ENCODE peak calls at places on chromosomes 7 and 10, in nine cellular contexts. J, K, H, A, E, V, P, X and L are unnamed samples.
A peak's percentile ranks its signal among the peaks of the same experiment; 100 is the strongest.

GRCh38 chr10:6121144-6121543 is 32.3 kb downstream of the RBM17 start:
- DNase-seq in E (no peak), P (peak; percentile 28), A (no peak), H (no peak), X (no peak), V (no peak), J (no peak), K (no peak), L (no peak)

GRCh38 chr7:16479587-16479986 is 14.0 kb upstream of the SOSTDC1 start:
- DNase-seq in P (no peak), V (no peak), K (no peak), X (no peak), J (no peak), E (no peak), H (no peak), A (no peak), L (no peak)

GRCh38 chr10:51176976-51177690 is 102.8 kb downstream of the PRKG1 start:
- DNase-seq in H (no peak), A (no peak), E (no peak), X (no peak), K (peak; percentile 63), V (no peak), P (peak; percentile 41), J (no peak), L (no peak)

GRCh38 chr7:153320728-153321127 is 561.2 kb downstream of the ACTR3B start:
- DNase-seq in J (no peak), V (no peak), E (no peak), A (no peak), K (no peak), H (no peak), P (no peak), X (no peak), L (no peak)

GRCh38 chr10:74924251-74924954 is 98.0 kb downstream of the KAT6B start:
- DNase-seq in K (peak; percentile 97), X (peak; percentile 46), P (peak; percentile 96), A (no peak), E (peak; percentile 87), V (no peak), H (no peak), J (no peak), L (no peak)

GRCh38 chr10:26367771-26368170 is 70.4 kb upstream of the APBB1IP start:
- DNase-seq in E (peak; percentile 55), A (peak; percentile 28), X (peak; percentile 77), H (no peak), K (no peak), P (peak; percentile 36), V (peak; percentile 54), J (peak; percentile 68), L (no peak)

GRCh38 chr10:9987197-9987596 is 1030.5 kb upstream of the CELF2 start:
- DNase-seq in J (no peak), A (no peak), E (no peak), K (no peak), H (no peak), X (no peak), P (no peak), V (no peak), L (no peak)

GRCh38 chr10:83539528-83540308 is 599.6 kb upstream of the GHITM start:
- DNase-seq in J (no peak), V (no peak), K (peak; percentile 74), H (no peak), E (no peak), A (peak; percentile 14), P (peak; percentile 28), X (peak; percentile 30), L (peak; percentile 82)

GRCh38 chr7:65251851-65252620 is 121.6 kb upstream of the ZNF92 start:
- DNase-seq in X (peak; percentile 97), K (no peak), J (peak; percentile 67), V (peak; percentile 78), H (peak; percentile 75), P (peak; percentile 40), A (peak; percentile 90), E (no peak), L (peak; percentile 87)

GRCh38 chr7:115449689-115450088 is 527.8 kb downstream of the MDFIC start:
- DNase-seq in X (peak; percentile 41), A (no peak), P (no peak), K (no peak), J (no peak), E (no peak), V (no peak), H (no peak), L (no peak)

GRCh38 chr7:117283779-117284178 is 39.1 kb downstream of the WNT2 start:
- DNase-seq in X (no peak), K (no peak), E (no peak), P (no peak), J (no peak), A (no peak), H (no peak), V (no peak), L (no peak)

GRCh38 chr7:79598351-79598750 is 144.9 kb upstream of the MAGI2 start:
- DNase-seq in V (no peak), E (no peak), X (no peak), P (no peak), H (no peak), K (no peak), J (no peak), A (no peak), L (no peak)

GRCh38 chr10:126570631-126571170 is 99.8 kb downstream of the C10orf90 start:
- DNase-seq in E (no peak), X (no peak), A (no peak), P (no peak), J (no peak), V (no peak), K (no peak), H (no peak), L (no peak)

GRCh38 chr10:1631282-1631681 is 106.0 kb downstream of the ADARB2 start:
- DNase-seq in E (no peak), V (no peak), P (no peak), H (no peak), X (no peak), A (no peak), J (no peak), K (no peak), L (no peak)